ENCODE peak calls at places on chromosomes 6 and 20, in four cellular contexts. U is stomach, J is prostate gland, A is HCT116. O is an unnamed sample.
A peak's percentile ranks its signal among the peaks of the same experiment; 100 is the strongest.

GRCh38 chr6:131368077-131368911 is 204.7 kb upstream of the ARG1 start:
- DNase-seq in U (peak; percentile 80), J (peak; percentile 85), A (no peak), O (no peak)

GRCh38 chr6:140537834-140538680 is 1163.6 kb upstream of the CITED2 start:
- DNase-seq in J (peak; percentile 31), U (no peak), A (no peak), O (peak; percentile 64)

GRCh38 chr6:142740449-142740848 is 204.5 kb downstream of the HIVEP2 start:
- DNase-seq in A (no peak), U (no peak), J (no peak), O (no peak)

GRCh38 chr20:47927385-47927851 is 142.1 kb upstream of the SULF2 start:
- DNase-seq in U (no peak), A (no peak), J (peak; percentile 89), O (no peak)

GRCh38 chr6:157428418-157429202 is 47.6 kb downstream of the ZDHHC14 start:
- DNase-seq in J (peak; percentile 40), A (peak; percentile 95), U (no peak), O (no peak)

GRCh38 chr6:90397929-90398674 is 101.5 kb upstream of the BACH2 start:
- DNase-seq in J (no peak), A (no peak), U (no peak), O (no peak)

GRCh38 chr6:89145461-89145961 is 344 bp upstream of the PM20D2 start:
- DNase-seq in U (no peak), A (no peak), J (peak; percentile 28), O (no peak)

GRCh38 chr6:99096186-99096585 is 148.4 kb upstream of the FBXL4 start:
- DNase-seq in U (no peak), A (no peak), J (no peak), O (no peak)

GRCh38 chr20:40805592-40805991 is 116.6 kb upstream of the MAFB start:
- DNase-seq in U (peak; percentile 8), J (no peak), A (no peak), O (no peak)

GRCh38 chr6:105401247-105402089 is 1.4 kb downstream of the PREP start:
- DNase-seq in U (no peak), J (no peak), A (no peak), O (no peak)

GRCh38 chr20:17710379-17711305 is 10.9 kb downstream of the BANF2 start:
- DNase-seq in A (no peak), J (no peak), U (no peak), O (no peak)

DNA sequence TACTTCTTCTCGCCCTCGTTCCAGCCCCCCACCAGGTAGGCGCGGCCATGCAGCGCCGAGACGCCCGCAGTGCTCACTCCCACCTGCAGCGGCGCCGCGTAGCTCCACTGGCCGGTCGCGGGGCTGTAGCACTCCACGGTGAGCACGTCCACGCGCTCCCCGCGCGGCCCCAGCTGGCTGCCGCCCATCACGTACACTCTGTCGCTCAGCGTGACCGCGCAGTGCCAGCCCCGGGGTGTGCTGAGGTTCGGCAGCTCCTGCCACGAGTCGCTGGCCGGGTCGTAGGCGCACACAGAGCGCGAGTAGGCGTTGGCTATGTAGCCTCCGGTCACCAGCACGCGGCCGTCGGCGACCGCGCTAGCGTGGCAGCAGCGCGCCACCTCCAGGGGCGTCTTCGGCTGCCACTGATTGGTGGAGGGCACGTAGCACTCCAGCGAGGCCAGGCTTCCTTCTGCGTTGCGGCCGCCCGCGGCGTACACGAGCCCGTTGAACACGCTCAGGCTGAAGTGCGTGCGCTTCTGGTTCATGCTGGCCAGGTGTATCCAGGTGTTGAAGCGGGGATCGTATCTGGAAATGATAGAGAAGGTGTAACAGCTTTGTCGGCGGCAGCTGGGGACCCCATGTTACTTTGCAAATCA is 13.7 kb downstream of the KLHL31 start:
- DNase-seq in U (peak; percentile 85), J (peak; percentile 83), A (peak; percentile 88), O (peak; percentile 82)
- TF ChIP-seq POLR2A in U (no peak), J (peak; percentile 39), A (peak; percentile 56), O (no peak)

GRCh38 chr6:136921936-136922679 is at the start of gene SLC35D3:
- DNase-seq in A (no peak), U (no peak), J (no peak), O (no peak)
- H3K27ac ChIP-seq in A (no peak within 1 kb of the TSS), U (peak within 1 kb of the TSS; percentile 4), J (no peak within 1 kb of the TSS), O (no peak within 1 kb of the TSS)

DNA sequence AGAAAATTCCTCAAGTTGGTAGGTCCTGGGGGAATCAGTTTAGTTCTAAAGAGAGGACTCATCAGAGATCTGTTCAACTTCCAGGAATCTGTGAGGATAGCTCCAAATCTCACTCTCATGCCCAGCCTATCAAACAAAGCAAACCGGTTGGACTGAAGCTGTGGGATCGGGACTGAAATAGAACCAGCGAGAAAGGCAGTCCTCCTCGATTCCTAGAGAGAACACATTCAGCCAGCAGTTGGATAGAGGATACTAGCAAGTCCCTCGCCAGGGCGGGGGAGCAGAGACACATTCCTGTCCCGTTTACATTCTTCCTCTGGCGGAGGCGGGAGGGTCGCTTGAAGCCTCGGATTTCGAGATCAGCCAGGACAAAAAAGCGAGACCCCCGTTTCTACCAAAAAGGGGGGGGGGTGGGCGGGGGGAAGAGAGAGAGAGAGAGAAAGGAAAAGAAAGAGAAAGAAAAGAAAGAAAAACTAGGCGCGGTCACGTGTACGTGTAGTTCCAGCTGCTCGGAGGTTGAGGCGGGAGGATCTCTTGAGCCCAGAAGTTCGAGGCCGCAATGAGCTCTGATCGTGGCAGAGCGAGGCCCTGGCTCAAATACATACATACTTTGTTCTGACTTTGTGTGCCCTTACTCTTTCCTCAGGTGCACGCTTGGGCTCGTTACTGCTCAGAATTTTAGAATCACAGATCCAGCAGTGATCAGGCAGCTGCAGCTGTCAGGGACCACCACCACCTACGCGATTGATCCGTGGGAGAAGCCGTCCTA is 19.5 kb downstream of the ZNF311 start:
- DNase-seq in A (peak; percentile 92), J (peak; percentile 94), U (peak; percentile 86), O (peak; percentile 93)
- TF ChIP-seq POLR2AphosphoS5 in A (peak; percentile 70), J (peak; percentile 91), U (peak; percentile 80), O (peak; percentile 69)

DNA sequence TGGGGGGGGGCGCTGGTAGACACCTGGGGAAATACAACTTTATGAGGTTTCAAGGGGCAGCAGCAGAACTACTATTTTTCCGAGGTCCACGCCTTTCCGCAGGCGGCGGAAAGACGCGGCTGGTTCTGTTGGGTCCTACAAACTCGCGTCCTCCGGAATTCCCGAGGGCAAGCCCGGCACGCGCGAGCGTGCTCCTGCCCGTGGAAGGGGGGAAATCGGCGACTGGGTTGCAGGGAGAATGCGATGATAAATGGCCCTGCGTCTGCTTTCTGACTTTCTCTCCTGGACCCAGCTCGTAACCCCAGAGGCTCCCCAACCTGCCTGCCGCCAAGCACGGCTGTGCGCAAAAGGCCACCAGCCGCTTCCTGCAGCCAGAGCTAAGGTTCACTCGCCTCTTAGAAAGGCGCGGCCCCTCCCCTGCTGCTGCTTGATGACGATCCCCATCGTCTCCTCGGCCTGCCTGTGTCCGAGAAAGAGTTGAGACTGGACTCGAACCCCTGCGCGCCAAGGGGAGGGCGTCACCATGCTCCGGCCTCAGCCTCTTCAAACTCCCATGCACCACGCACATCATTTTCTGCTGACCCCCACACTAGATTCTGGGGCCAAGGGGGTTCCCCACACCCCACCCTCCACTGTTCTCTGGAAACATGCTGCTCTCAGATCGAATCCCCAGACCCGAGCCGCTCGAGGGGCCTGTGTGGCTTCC is 6.7 kb downstream of the FOXA2 start:
- DNase-seq in J (no peak), U (peak; percentile 73), A (no peak), O (no peak)
- TF ChIP-seq POLR2A in J (no peak), U (no peak), A (no peak), O (no peak)

DNA sequence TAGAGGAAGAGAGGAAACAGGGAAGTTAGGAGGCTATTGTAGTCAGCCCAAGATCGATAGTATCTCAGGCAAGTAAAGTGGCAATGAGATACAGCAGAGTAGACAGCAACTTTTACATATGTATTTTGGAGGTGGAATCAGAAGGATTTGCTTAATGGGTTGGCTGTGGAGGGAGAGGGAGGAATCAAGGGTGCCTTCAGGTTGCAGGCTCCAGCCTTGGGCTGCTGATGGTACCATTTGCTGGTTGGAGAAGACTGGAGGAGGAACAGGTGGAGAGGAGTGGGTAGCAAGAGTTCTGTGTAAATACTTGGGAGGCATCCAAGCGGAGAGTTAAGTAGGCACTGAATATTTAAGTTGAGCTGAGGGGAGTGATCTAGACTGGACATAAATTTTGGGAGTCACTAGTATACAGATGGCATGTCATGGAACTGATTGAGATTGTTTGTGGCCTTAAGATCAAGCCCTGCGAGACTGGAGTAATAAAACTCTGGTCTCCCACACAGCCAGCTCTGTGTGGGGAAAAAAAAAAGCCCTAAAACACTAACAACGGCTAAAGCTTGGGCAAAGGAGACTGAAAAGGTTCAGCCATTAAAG is 5.3 kb downstream of the BICRAL start:
- DNase-seq in A (no peak), U (no peak), J (no peak), O (no peak)
- H3K27ac ChIP-seq in A (no peak overlapping the region), U (peak overlapping the region; percentile 4), J (no peak overlapping the region), O (peak overlapping the region; percentile 100)

DNA sequence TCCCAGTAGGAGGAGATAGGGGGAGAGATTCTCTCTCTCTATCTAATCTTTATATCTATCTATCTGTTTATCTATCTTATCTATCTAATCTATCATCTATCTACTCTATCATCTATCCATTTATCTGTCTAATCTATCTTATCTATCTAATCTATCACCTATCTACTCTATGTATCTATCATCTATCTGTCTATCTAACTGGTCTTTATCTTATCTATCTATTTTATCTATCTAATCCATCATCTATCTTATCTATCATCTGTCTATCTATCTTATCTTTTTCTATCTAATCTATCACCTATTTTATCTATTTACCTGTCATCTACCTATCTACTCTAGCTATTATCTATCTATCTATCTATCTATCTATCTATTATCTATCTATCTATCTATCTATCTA is 109.4 kb downstream of the FNDC1 start:
- DNase-seq in U (no peak), J (no peak), A (no peak), O (no peak)
- TF ChIP-seq POLR2AphosphoS5 in U (no peak), J (no peak), A (no peak), O (no peak)

GRCh38 chr20:49915380-49916145 is at the start of gene SPATA2:
- DNase-seq in J (peak; percentile 93), U (peak; percentile 98), A (peak; percentile 90), O (peak; percentile 99)
- TF ChIP-seq POLR2A in J (peak; percentile 62), U (no peak), A (peak; percentile 21), O (peak; percentile 66)

GRCh38 chr20:31870703-31871601 is 518 bp downstream of the TTLL9 start:
- DNase-seq in A (no peak), J (no peak), U (peak; percentile 35), O (no peak)
- H3K27ac ChIP-seq in A (no peak overlapping the region), J (peak overlapping the region; percentile 67), U (peak overlapping the region; percentile 39), O (peak overlapping the region; percentile 42)

GRCh38 chr20:23605867-23606651 is at the start of gene CST9:
- DNase-seq in J (no peak), U (no peak), A (no peak), O (no peak)

GRCh38 chr20:23608251-23608846 is 2.6 kb upstream of the CST9 start:
- DNase-seq in U (no peak), A (no peak), J (no peak), O (no peak)

GRCh38 chr20:23609486-23610109 is 3.9 kb upstream of the CST9 start:
- DNase-seq in A (no peak), J (no peak), U (no peak), O (no peak)

GRCh38 chr20:23607497-23608245 is 2.0 kb upstream of the CST9 start:
- DNase-seq in U (no peak), J (no peak), A (no peak), O (no peak)

GRCh38 chr20:23606652-23607049 is 934 bp upstream of the CST9 start:
- DNase-seq in J (peak; percentile 74), A (peak; percentile 54), U (peak; percentile 78), O (peak; percentile 89)
- TF ChIP-seq POLR2AphosphoS5 in J (peak; percentile 17), A (no peak), U (peak; percentile 41), O (peak; percentile 21)